ENCODE peak calls at places on chromosomes 12 and 14, in four cellular contexts. O is COR-L47, B is fibroblast of mammary gland, U is psoas muscle. P is an unnamed sample.

GRCh38 chr14:51369814-51370213 is 129.8 kb downstream of the TMX1 start:
- DNase-seq in U (no peak), B (peak), O (no peak), P (no peak)

GRCh38 chr12:75783093-75783877 is 248.3 kb downstream of the PHLDA1 start:
- DNase-seq in O (no peak), U (peak), B (no peak), P (no peak)

GRCh38 chr12:58388261-58388660 is 446.9 kb downstream of the ATP23 start:
- DNase-seq in B (peak), O (no peak), U (no peak), P (no peak)

GRCh38 chr14:97956944-97957343 is 1159.8 kb downstream of the VRK1 start:
- DNase-seq in B (no peak), O (no peak), U (no peak), P (no peak)

GRCh38 chr14:61503167-61503801 is 181.9 kb downstream of the PRKCH start:
- DNase-seq in U (no peak), O (no peak), B (no peak), P (no peak)

GRCh38 chr12:27652174-27652763 is 44.0 kb upstream of the REP15 start:
- DNase-seq in B (peak), O (peak), U (no peak), P (peak)

GRCh38 chr14:53979747-53980642 is 23.4 kb upstream of the BMP4 start:
- DNase-seq in B (peak), U (peak), O (no peak), P (no peak)

GRCh38 chr12:120710805-120711296 is 593 bp downstream of the UNC119B start:
- DNase-seq in B (no peak), U (no peak), O (no peak), P (no peak)

P was measured in NCI-H774.